ENCODE peak calls at places on chromosomes 11 and 22, in six cellular contexts. J is GM12891, Y is uterus, I is body of pancreas, Z is transverse colon, S is GM12892. P is an unnamed sample.

GRCh38 chr11:19777342-19778102 is 64.9 kb downstream of the NAV2 start:
- DNase-seq in J (peak; percentile 46), Y (no peak), I (peak; percentile 25), Z (no peak), S (peak; percentile 45), P (no peak)

GRCh38 chr11:17766590-17766989 is 32.0 kb downstream of the KCNC1 start:
- DNase-seq in J (no peak), Y (no peak), I (no peak), Z (no peak), S (no peak), P (no peak)

GRCh38 chr22:25903294-25903693 is 161.3 kb downstream of the MYO18B start:
- DNase-seq in J (no peak), Y (no peak), I (no peak), Z (no peak), S (no peak), P (no peak)

GRCh38 chr22:36386900-36387663 is 685 bp downstream of the MYH9 start:
- DNase-seq in J (no peak), Y (peak; percentile 55), I (peak; percentile 73), Z (peak; percentile 86), S (peak; percentile 46), P (peak; percentile 70)

GRCh38 chr11:72921028-72921716 is 107.0 kb downstream of the ATG16L2 start:
- DNase-seq in J (no peak), Y (no peak), I (no peak), Z (no peak), S (no peak), P (no peak)

GRCh38 chr11:11567862-11568650 is 53.7 kb downstream of the GALNT18 start:
- DNase-seq in J (no peak), Y (peak; percentile 62), I (no peak), Z (peak; percentile 29), S (no peak), P (no peak)

GRCh38 chr11:63563201-63564055 is at the start of gene PLAAT2:
- DNase-seq in J (no peak), Y (no peak), I (no peak), Z (no peak), S (no peak), P (no peak)

GRCh38 chr11:129249923-129250322 is 57.8 kb upstream of the ARHGAP32 start:
- DNase-seq in J (no peak), Y (no peak), I (no peak), Z (no peak), S (no peak), P (no peak)

GRCh38 chr11:67351275-67352005 is 1.9 kb downstream of the POLD4 start:
- DNase-seq in J (no peak), Y (peak; percentile 71), I (peak; percentile 75), Z (peak; percentile 77), S (no peak), P (peak; percentile 75)

GRCh38 chr11:95229199-95230053 is 1.6 kb downstream of the SESN3 start:
- DNase-seq in J (no peak), Y (no peak), I (no peak), Z (no peak), S (no peak), P (no peak)

GRCh38 chr11:33667819-33668467 is 32.7 kb downstream of the C11orf91 start:
- DNase-seq in J (no peak), Y (no peak), I (no peak), Z (no peak), S (no peak), P (no peak)

GRCh38 chr22:33823552-33823951 is 96.7 kb downstream of the LARGE1 start:
- DNase-seq in J (no peak), Y (no peak), I (no peak), Z (no peak), S (no peak), P (no peak)

GRCh38 chr11:223921-224320 is 12.2 kb downstream of the SIRT3 start:
- DNase-seq in J (no peak), Y (no peak), I (no peak), Z (no peak), S (no peak), P (no peak)

GRCh38 chr11:120208012-120208441 is 2.8 kb upstream of the OAF start:
- DNase-seq in J (no peak), Y (no peak), I (peak; percentile 52), Z (no peak), S (no peak), P (no peak)

GRCh38 chr11:87878373-87878779 is 296.9 kb downstream of the RAB38 start:
- DNase-seq in J (no peak), Y (peak; percentile 20), I (no peak), Z (no peak), S (no peak), P (no peak)

GRCh38 chr11:84714316-84714780 is 912.8 kb downstream of the DLG2 start:
- DNase-seq in J (peak; percentile 15), Y (no peak), I (peak; percentile 77), Z (peak; percentile 65), S (no peak), P (peak; percentile 22)

GRCh38 chr11:27227744-27228143 is 135.3 kb downstream of the CCDC34 start:
- DNase-seq in J (no peak), Y (no peak), I (no peak), Z (no peak), S (no peak), P (no peak)

GRCh38 chr22:47558828-47559700 is 796.6 kb downstream of the TBC1D22A start:
- DNase-seq in J (no peak), Y (no peak), I (no peak), Z (no peak), S (no peak), P (no peak)

GRCh38 chr11:32307449-32307848 is 127.9 kb downstream of the WT1 start:
- DNase-seq in J (no peak), Y (no peak), I (no peak), Z (no peak), S (no peak), P (no peak)

GRCh38 chr11:120660024-120660565 is 148.5 kb downstream of the GRIK4 start:
- DNase-seq in J (peak; percentile 49), Y (no peak), I (peak; percentile 20), Z (peak; percentile 41), S (peak; percentile 50), P (no peak)

GRCh38 chr22:42399315-42400271 is 32.6 kb downstream of the NFAM1 start:
- DNase-seq in J (no peak), Y (no peak), I (no peak), Z (peak; percentile 40), S (no peak), P (no peak)

GRCh38 chr11:2924821-2925675 is 4.2 kb downstream of the PHLDA2 start:
- DNase-seq in J (no peak), Y (no peak), I (no peak), Z (peak; percentile 70), S (no peak), P (no peak)

GRCh38 chr22:50576070-50576469 is 2.2 kb downstream of the CPT1B start:
- DNase-seq in J (no peak), Y (no peak), I (no peak), Z (no peak), S (no peak), P (no peak)

GRCh38 chr22:41301085-41302015 is at the start of gene ZC3H7B:
- DNase-seq in J (peak; percentile 97), Y (peak; percentile 74), I (peak; percentile 82), Z (peak; percentile 87), S (peak; percentile 95), P (peak; percentile 83)
- TF ChIP-seq POLR2A in J (peak; percentile 76), Y (peak; percentile 45), I (peak; percentile 82), Z (peak; percentile 62), S (peak; percentile 85), P (no peak)

DNA sequence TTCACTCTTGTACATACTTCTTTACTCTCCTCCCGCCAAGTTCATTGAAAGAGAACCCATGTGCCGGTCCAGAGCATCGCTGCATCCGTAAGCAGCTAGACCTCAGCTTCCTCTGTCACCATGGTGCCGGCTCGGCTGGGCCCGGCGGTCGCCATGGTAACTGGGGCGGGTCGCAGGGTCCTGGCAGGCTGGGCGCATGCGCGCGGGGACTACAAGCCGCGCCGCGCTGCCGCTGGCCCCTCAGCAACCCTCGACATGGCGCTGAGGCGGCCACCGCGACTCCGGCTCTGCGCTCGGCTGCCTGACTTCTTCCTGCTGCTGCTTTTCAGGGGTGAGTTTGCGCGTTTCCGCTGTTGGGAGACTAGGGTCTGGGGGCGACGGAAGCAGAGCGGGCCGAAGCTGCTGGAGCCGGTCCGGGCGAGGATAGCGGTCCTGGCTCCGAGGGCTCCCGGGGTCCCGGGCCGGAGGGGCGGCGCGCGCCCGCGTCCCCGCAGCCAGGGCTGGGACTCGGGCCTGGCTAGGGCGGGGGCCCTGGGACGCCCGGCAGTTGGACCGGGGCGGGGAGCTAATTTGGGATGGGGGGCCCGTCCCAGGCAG is at the start of gene JAM3:
- DNase-seq in J (peak; percentile 99), Y (peak; percentile 95), I (peak; percentile 84), Z (peak; percentile 87), S (peak; percentile 82), P (peak; percentile 96)
- TF ChIP-seq POLR2A in J (no peak), Y (peak; percentile 93), I (peak; percentile 36), Z (peak; percentile 62), S (no peak), P (peak; percentile 88)

DNA sequence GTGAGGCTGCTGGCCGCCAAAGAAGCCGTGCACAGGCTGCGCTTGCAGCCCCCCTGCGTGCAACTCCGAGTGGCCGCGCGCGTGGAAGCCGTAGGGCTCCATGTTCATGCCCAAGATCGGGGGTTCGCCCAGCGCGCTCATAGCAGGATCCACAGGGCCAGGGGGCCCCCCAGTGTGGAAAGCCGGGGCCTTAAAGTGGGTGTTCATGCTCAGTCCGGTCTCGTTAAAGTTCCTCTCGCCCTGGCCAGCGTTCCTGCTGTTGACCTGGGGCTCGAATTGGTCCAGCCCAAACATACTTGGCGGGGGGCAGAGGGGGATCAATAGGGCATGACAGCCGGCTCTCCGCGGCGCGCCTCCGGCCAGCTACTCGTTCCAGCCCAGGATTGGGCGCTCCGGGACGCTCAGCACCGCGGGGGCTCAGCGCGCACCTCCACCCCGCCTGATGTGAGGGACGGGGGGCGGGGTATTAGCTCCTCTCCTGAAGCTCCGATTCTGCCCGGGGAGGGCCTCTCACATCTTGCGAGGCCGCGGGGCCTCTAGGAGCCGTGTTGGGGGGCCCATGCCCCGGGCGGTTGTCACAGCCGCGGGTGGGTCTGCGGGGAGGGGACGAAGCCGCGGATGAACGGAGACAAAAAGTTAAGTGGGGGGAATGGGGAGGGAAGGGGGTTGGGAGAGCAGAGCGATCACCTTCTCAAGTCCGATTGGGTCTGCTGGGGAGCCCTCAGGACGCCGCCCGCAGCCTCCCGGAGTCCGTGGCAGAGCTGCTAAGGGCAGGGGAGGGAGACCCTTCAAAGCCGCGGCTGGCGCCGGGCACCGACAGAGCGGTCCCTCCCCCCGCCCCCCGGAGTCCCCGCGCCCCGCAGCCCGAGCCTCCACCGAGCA is 1.1 kb downstream of the MN1 start:
- DNase-seq in J (no peak), Y (peak; percentile 19), I (no peak), Z (no peak), S (no peak), P (peak; percentile 68)
- TF ChIP-seq POLR2A in J (no peak), Y (no peak), I (no peak), Z (no peak), S (no peak), P (peak; percentile 6)

GRCh38 chr11:65056999-65057398 is 1.4 kb downstream of the NAALADL1 start:
- DNase-seq in J (no peak), Y (no peak), I (no peak), Z (no peak), S (no peak), P (no peak)

GRCh38 chr11:65057526-65057925 is 827 bp downstream of the NAALADL1 start:
- DNase-seq in J (no peak), Y (no peak), I (no peak), Z (no peak), S (no peak), P (no peak)

GRCh38 chr11:65053826-65054503 is 4.4 kb downstream of the NAALADL1 start:
- DNase-seq in J (no peak), Y (no peak), I (no peak), Z (no peak), S (no peak), P (no peak)

GRCh38 chr11:65058012-65058411 is 341 bp downstream of the NAALADL1 start:
- DNase-seq in J (no peak), Y (no peak), I (no peak), Z (no peak), S (no peak), P (no peak)

GRCh38 chr11:65055538-65055937 is 2.8 kb downstream of the NAALADL1 start:
- DNase-seq in J (no peak), Y (no peak), I (no peak), Z (no peak), S (no peak), P (no peak)
- TF ChIP-seq POLR2A in J (no peak), Y (no peak), I (no peak), Z (no peak), S (no peak), P (no peak)

P was measured in ovary.